ENCODE peak calls at places on chromosome 11, in seven cellular contexts. One of them, this sample, is unnamed.

GRCh38 chr11:22670803-22671202 is 4.4 kb downstream of the GAS2 start:
- DNase-seq in GM18507: no peak
- DNase-seq in HepG2: peak
- DNase-seq in CD4-positive, alpha-beta T cell: no peak
- DNase-seq in adipocyte: no peak
- DNase-seq in NCI-H1105 treated with DMSO at 0.1 percent for 48 hours: peak
- DNase-seq in stomach: no peak
- DNase-seq in this sample: no peak

GRCh38 chr11:72189448-72190250 is 2.3 kb upstream of the FOLR1 start:
- DNase-seq in GM18507: no peak
- DNase-seq in HepG2: no peak
- DNase-seq in CD4-positive, alpha-beta T cell: no peak
- DNase-seq in adipocyte: no peak
- DNase-seq in NCI-H1105 treated with DMSO at 0.1 percent for 48 hours: peak
- DNase-seq in stomach: no peak
- DNase-seq in this sample: no peak

GRCh38 chr11:103110406-103110805 is 1.2 kb downstream of the DYNC2H1 start:
- DNase-seq in GM18507: no peak
- DNase-seq in HepG2: no peak
- DNase-seq in CD4-positive, alpha-beta T cell: no peak
- DNase-seq in adipocyte: peak
- DNase-seq in NCI-H1105 treated with DMSO at 0.1 percent for 48 hours: peak
- DNase-seq in stomach: no peak
- DNase-seq in this sample: no peak

GRCh38 chr11:125433454-125434121 is 62.5 kb downstream of the FEZ1 start:
- DNase-seq in GM18507: peak
- DNase-seq in HepG2: peak
- DNase-seq in CD4-positive, alpha-beta T cell: no peak
- DNase-seq in adipocyte: peak
- DNase-seq in NCI-H1105 treated with DMSO at 0.1 percent for 48 hours: peak
- DNase-seq in stomach: peak
- DNase-seq in this sample: peak

GRCh38 chr11:110425751-110426545 is 3.8 kb upstream of the FDX1 start:
- DNase-seq in GM18507: no peak
- DNase-seq in HepG2: no peak
- DNase-seq in CD4-positive, alpha-beta T cell: no peak
- DNase-seq in adipocyte: peak
- DNase-seq in NCI-H1105 treated with DMSO at 0.1 percent for 48 hours: no peak
- DNase-seq in stomach: no peak
- DNase-seq in this sample: no peak

GRCh38 chr11:19474954-19475811 is 234.4 kb upstream of the E2F8 start:
- DNase-seq in GM18507: no peak
- DNase-seq in HepG2: no peak
- DNase-seq in CD4-positive, alpha-beta T cell: no peak
- DNase-seq in adipocyte: no peak
- DNase-seq in NCI-H1105 treated with DMSO at 0.1 percent for 48 hours: no peak
- DNase-seq in stomach: no peak
- DNase-seq in this sample: peak

GRCh38 chr11:117678651-117679407 is 118.2 kb downstream of the DSCAML1 start:
- DNase-seq in GM18507: no peak
- DNase-seq in HepG2: no peak
- DNase-seq in CD4-positive, alpha-beta T cell: no peak
- DNase-seq in adipocyte: no peak
- DNase-seq in NCI-H1105 treated with DMSO at 0.1 percent for 48 hours: no peak
- DNase-seq in stomach: no peak
- DNase-seq in this sample: no peak

GRCh38 chr11:15594607-15595006 is 479.9 kb downstream of the INSC start:
- DNase-seq in GM18507: no peak
- DNase-seq in HepG2: no peak
- DNase-seq in CD4-positive, alpha-beta T cell: no peak
- DNase-seq in adipocyte: no peak
- DNase-seq in NCI-H1105 treated with DMSO at 0.1 percent for 48 hours: no peak
- DNase-seq in stomach: no peak
- DNase-seq in this sample: no peak

GRCh38 chr11:118908264-118908663 is 17.5 kb downstream of the BCL9L start:
- DNase-seq in GM18507: no peak
- DNase-seq in HepG2: no peak
- DNase-seq in CD4-positive, alpha-beta T cell: no peak
- DNase-seq in adipocyte: no peak
- DNase-seq in NCI-H1105 treated with DMSO at 0.1 percent for 48 hours: no peak
- DNase-seq in stomach: no peak
- DNase-seq in this sample: no peak

GRCh38 chr11:73393011-73393380 is 16.8 kb downstream of the RELT start:
- DNase-seq in GM18507: no peak
- DNase-seq in HepG2: no peak
- DNase-seq in CD4-positive, alpha-beta T cell: no peak
- DNase-seq in adipocyte: no peak
- DNase-seq in NCI-H1105 treated with DMSO at 0.1 percent for 48 hours: no peak
- DNase-seq in stomach: no peak
- DNase-seq in this sample: no peak

GRCh38 chr11:12827929-12828812 is 153.9 kb downstream of the TEAD1 start:
- DNase-seq in GM18507: no peak
- DNase-seq in HepG2: peak
- DNase-seq in CD4-positive, alpha-beta T cell: no peak
- DNase-seq in adipocyte: peak
- DNase-seq in NCI-H1105 treated with DMSO at 0.1 percent for 48 hours: peak
- DNase-seq in stomach: peak
- DNase-seq in this sample: no peak

GRCh38 chr11:44805152-44805461 is 78.3 kb downstream of the TSPAN18 start:
- DNase-seq in GM18507: no peak
- DNase-seq in HepG2: no peak
- DNase-seq in CD4-positive, alpha-beta T cell: no peak
- DNase-seq in adipocyte: no peak
- DNase-seq in NCI-H1105 treated with DMSO at 0.1 percent for 48 hours: no peak
- DNase-seq in stomach: no peak
- DNase-seq in this sample: no peak

GRCh38 chr11:46357483-46357936 is 10.2 kb downstream of the DGKZ start:
- DNase-seq in GM18507: no peak
- DNase-seq in HepG2: no peak
- DNase-seq in CD4-positive, alpha-beta T cell: no peak
- DNase-seq in adipocyte: no peak
- DNase-seq in NCI-H1105 treated with DMSO at 0.1 percent for 48 hours: no peak
- DNase-seq in stomach: peak
- DNase-seq in this sample: no peak